ENCODE peak calls at places on chromosomes 13 and 19, in seven cellular contexts. X is AG04450; U is activated CD8-positive, alpha-beta T cell treated with anti-CD3 and anti-CD28 coated beads for 36 hours; K is GM12865; P is transverse colon; S is nephron progenitor cell; C is neural crest cell. I is an unnamed sample.

GRCh38 chr13:32264407-32264806 is 50.8 kb downstream of the ZAR1L start:
- DNase-seq in X (no peak), U (no peak), K (no peak), P (peak; percentile 27), S (no peak), C (no peak), I (no peak)

GRCh38 chr13:62793850-62794249 is 1378.2 kb upstream of the PCDH20 start:
- DNase-seq in X (no peak), U (no peak), K (no peak), P (no peak), S (no peak), C (no peak), I (no peak)

GRCh38 chr19:3969435-3970312 is 1.2 kb downstream of the DAPK3 start:
- DNase-seq in X (peak; percentile 62), U (no peak), K (no peak), P (no peak), S (peak; percentile 32), C (no peak), I (no peak)

GRCh38 chr19:47663911-47664771 is 49.1 kb upstream of the EHD2 start:
- DNase-seq in X (peak; percentile 91), U (no peak), K (no peak), P (peak; percentile 69), S (no peak), C (no peak), I (no peak)

GRCh38 chr19:28607066-28607583 is 605.8 kb downstream of the UQCRFS1 start:
- DNase-seq in X (no peak), U (no peak), K (no peak), P (no peak), S (no peak), C (no peak), I (no peak)

GRCh38 chr19:42762782-42763181 is 2.7 kb downstream of the PSG8 start:
- DNase-seq in X (no peak), U (no peak), K (no peak), P (no peak), S (no peak), C (no peak), I (no peak)

GRCh38 chr13:28530729-28531194 is 35.8 kb upstream of the FLT1 start:
- DNase-seq in X (no peak), U (no peak), K (no peak), P (no peak), S (no peak), C (no peak), I (no peak)

GRCh38 chr13:53028637-53029121 is at the start of gene OLFM4:
- DNase-seq in X (no peak), U (no peak), K (no peak), P (peak; percentile 51), S (no peak), C (no peak), I (no peak)

GRCh38 chr13:99034333-99035085 is 56.6 kb upstream of the DOCK9 start:
- DNase-seq in X (no peak), U (no peak), K (no peak), P (no peak), S (no peak), C (no peak), I (no peak)

GRCh38 chr19:18742838-18743237 is 48.3 kb downstream of the COMP start:
- DNase-seq in X (no peak), U (no peak), K (no peak), P (peak; percentile 71), S (no peak), C (no peak), I (no peak)

GRCh38 chr19:18744019-18744418 is 47.1 kb downstream of the COMP start:
- DNase-seq in X (no peak), U (no peak), K (no peak), P (no peak), S (no peak), C (no peak), I (no peak)

GRCh38 chr19:18742324-18742723 is 48.8 kb downstream of the COMP start:
- DNase-seq in X (no peak), U (no peak), K (no peak), P (no peak), S (no peak), C (no peak), I (no peak)

GRCh38 chr19:18741566-18742121 is 49.5 kb downstream of the COMP start:
- DNase-seq in X (no peak), U (no peak), K (no peak), P (peak; percentile 84), S (no peak), C (no peak), I (no peak)

GRCh38 chr19:18743281-18743825 is 47.8 kb downstream of the COMP start:
- DNase-seq in X (peak; percentile 24), U (no peak), K (no peak), P (peak; percentile 70), S (no peak), C (no peak), I (no peak)
- TF ChIP-seq CTCF in X (no peak), U (no peak), K (no peak), P (no peak), S (no peak), C (no peak), I (no peak)

DNA sequence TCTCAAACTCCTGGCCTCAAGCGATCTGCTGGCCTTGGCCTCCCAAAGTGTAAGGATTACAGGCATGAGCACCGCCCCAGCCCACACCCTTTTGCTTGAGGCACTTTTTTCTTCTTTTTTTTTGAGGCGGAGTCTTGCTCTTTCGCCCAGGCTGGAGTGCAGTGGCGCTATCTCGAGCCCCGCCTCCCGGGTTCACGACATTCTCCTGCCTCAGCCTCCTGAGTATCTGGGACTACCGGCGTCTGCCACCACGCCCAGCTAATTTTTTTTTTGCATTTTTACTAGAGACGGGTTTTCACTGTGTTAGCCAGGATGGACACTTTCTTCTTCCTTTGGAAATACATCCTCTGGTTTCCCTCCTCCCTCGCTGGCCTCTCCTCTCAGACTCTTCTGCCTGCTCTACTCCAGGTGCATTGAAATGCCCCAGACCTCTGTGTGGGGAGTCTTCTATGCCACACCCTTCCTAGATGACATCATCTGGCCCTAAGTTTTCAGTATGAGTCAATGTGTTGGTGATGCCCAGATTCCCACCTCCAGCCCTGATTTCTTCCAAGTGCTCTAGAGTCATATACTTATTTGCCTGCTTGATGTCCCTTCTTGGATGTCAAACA is 20.7 kb upstream of the TPT1 start:
- DNase-seq in X (no peak), U (no peak), K (no peak), P (no peak), S (no peak), C (no peak), I (no peak)
- TF ChIP-seq CTCF in X (no peak), U (no peak), K (no peak), P (no peak), S (no peak), C (no peak), I (no peak)

GRCh38 chr19:55777528-55777927 is 8.6 kb downstream of the RFPL4AL1 start:
- DNase-seq in X (no peak), U (peak; percentile 37), K (peak; percentile 9), P (peak; percentile 14), S (no peak), C (no peak), I (no peak)
- TF ChIP-seq CTCF in X (no peak), U (peak; percentile 39), K (peak; percentile 21), P (no peak), S (no peak), C (no peak), I (no peak)

DNA sequence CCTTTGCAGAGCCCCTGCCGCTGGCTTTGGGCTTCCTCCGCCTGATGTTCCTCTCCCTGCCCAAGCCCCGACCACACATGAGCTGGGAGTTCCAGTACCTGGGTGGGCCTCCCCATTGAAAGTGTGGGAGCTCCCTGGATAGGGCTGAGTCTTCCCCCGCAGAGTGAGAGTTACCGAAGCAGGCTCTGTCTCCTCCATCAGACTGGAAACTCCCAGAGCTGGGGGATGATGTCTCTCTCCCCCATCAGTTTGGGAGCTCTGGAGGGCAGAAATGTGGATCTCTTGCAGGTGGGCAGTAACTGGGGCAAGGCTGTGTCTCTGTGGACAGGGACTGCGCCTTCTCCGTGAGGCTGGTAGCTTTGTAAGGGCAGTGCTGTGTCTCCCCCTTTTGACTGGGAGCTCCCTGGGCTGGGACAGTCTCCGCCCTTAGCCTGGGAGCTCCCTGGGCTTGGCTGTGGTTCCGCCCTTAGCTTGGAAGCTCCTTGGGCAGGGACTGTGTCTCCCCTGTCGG is 767 bp downstream of the DCAF15 start:
- DNase-seq in X (no peak), U (peak; percentile 13), K (no peak), P (peak; percentile 76), S (no peak), C (no peak), I (no peak)
- TF ChIP-seq CTCF in X (no peak), U (no peak), K (no peak), P (no peak), S (no peak), C (no peak), I (no peak)

GRCh38 chr19:50255115-50255514 is 51.7 kb downstream of the MYH14 start:
- DNase-seq in X (no peak), U (no peak), K (no peak), P (no peak), S (no peak), C (no peak), I (no peak)
- TF ChIP-seq CTCF in X (peak; percentile 1), U (no peak), K (peak; percentile 21), P (no peak), S (no peak), C (no peak), I (no peak)

GRCh38 chr19:49666120-49666444 is 349 bp downstream of the BCL2L12 start:
- DNase-seq in X (no peak), U (no peak), K (no peak), P (no peak), S (no peak), C (no peak), I (no peak)
- TF ChIP-seq CTCF in X (no peak), U (no peak), K (no peak), P (no peak), S (no peak), C (peak; percentile 26), I (no peak)

GRCh38 chr13:111283991-111284390 is 36.5 kb upstream of the TEX29 start:
- DNase-seq in X (no peak), U (no peak), K (no peak), P (no peak), S (no peak), C (no peak), I (no peak)
- TF ChIP-seq CTCF in X (no peak), U (no peak), K (no peak), P (no peak), S (no peak), C (no peak), I (no peak)

GRCh38 chr19:13299838-13300237 is 149.6 kb downstream of the IER2 start:
- DNase-seq in X (no peak), U (no peak), K (no peak), P (no peak), S (no peak), C (no peak), I (no peak)
- TF ChIP-seq CTCF in X (no peak), U (no peak), K (no peak), P (no peak), S (no peak), C (no peak), I (no peak)

I was measured in spleen.